ENCODE peak calls at places on chromosomes 5 and 9, in nine cellular contexts. U is lower leg skin, S is K562, K is keratinocyte, D is right atrium auricular region, R is A549, H is psoas muscle, M is HCT116, N is endodermal cell. T is an unnamed sample.

GRCh38 chr9:34638138-34638445 is 505 bp upstream of the SIGMAR1 start:
- DNase-seq in U (no peak), S (no peak), K (no peak), D (no peak), R (no peak), H (no peak), M (no peak), N (no peak), T (no peak)

GRCh38 chr5:176538985-176539384 is 1.8 kb upstream of the RNF44 start:
- DNase-seq in U (no peak), S (no peak), K (no peak), D (no peak), R (no peak), H (peak; percentile 23), M (no peak), N (no peak), T (no peak)

GRCh38 chr5:92581249-92581648 is 999.8 kb downstream of the NR2F1-AS1 start:
- DNase-seq in U (no peak), S (no peak), K (no peak), D (no peak), R (no peak), H (no peak), M (no peak), N (no peak), T (no peak)

GRCh38 chr9:19440823-19441580 is 32.2 kb downstream of the ACER2 start:
- DNase-seq in U (no peak), S (no peak), K (no peak), D (peak; percentile 63), R (no peak), H (no peak), M (no peak), N (no peak), T (no peak)

GRCh38 chr9:37029776-37030590 is 4.1 kb downstream of the PAX5 start:
- DNase-seq in U (peak; percentile 81), S (no peak), K (no peak), D (no peak), R (no peak), H (peak; percentile 49), M (no peak), N (peak; percentile 68), T (no peak)

GRCh38 chr5:59588922-59589321 is 304.6 kb downstream of the PDE4D start:
- DNase-seq in U (no peak), S (no peak), K (no peak), D (no peak), R (peak; percentile 59), H (no peak), M (no peak), N (no peak), T (no peak)

GRCh38 chr9:76835571-76836283 is 70.2 kb downstream of the PRUNE2 start:
- DNase-seq in U (no peak), S (no peak), K (no peak), D (no peak), R (peak; percentile 6), H (no peak), M (no peak), N (no peak), T (no peak)

GRCh38 chr5:64872044-64872443 is 103.3 kb downstream of the CWC27 start:
- DNase-seq in U (no peak), S (no peak), K (no peak), D (no peak), R (no peak), H (no peak), M (no peak), N (no peak), T (no peak)

GRCh38 chr9:115400801-115401200 is 282.8 kb upstream of the TNC start:
- DNase-seq in U (no peak), S (no peak), K (no peak), D (no peak), R (no peak), H (no peak), M (no peak), N (no peak), T (no peak)

GRCh38 chr5:177109810-177110209 is 23.1 kb downstream of the FGFR4 start:
- DNase-seq in U (no peak), S (no peak), K (no peak), D (no peak), R (no peak), H (peak; percentile 54), M (no peak), N (peak; percentile 50), T (no peak)

GRCh38 chr9:130887494-130888144 is 9.0 kb downstream of the QRFP start:
- DNase-seq in U (no peak), S (no peak), K (no peak), D (no peak), R (no peak), H (no peak), M (no peak), N (no peak), T (no peak)

DNA sequence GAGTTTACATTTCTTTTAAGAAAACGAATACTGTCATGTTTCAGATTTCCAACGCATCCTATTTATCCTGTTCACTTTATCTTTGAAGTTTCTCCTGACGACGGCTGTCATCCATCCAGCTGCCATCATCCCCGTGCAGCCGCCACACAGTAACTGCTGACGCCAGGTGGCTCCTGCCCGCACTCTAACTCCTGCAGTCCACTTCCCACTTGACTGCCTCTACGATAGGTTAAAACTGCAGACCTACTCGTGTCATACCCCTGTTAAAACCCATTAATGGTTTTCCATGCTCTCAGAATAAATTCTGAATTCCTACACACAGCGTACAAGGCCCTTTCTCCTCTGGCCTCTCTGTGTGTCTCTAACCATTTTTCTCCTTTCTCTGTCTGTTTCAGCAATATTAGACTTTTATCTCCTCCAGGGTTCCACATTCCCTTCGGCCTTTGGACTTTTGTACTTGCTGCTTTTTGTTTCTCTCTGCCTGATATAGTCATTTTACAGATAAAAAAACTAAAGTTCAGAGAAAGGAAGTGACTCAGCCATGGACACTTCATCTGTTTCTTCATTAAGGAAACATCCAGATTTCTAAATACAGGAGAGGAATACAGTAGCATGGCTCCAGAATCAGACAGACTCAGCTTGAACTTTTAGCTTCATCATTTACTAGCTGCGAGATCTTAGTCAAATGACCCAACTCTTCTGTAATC is 84.9 kb downstream of the ADAMTS12 start:
- DNase-seq in U (no peak), S (no peak), K (no peak), D (no peak), R (no peak), H (no peak), M (no peak), N (no peak), T (no peak)
- TF ChIP-seq CTCF in U (no peak), S (no peak), K (no peak), D (no peak), R (no peak), H (no peak), M (no peak), N (no peak), T (no peak)

GRCh38 chr9:107465467-107466451 is 23.8 kb downstream of the KLF4 start:
- DNase-seq in U (peak; percentile 96), S (peak; percentile 64), K (no peak), D (peak; percentile 81), R (peak; percentile 50), H (peak; percentile 88), M (no peak), N (peak; percentile 91), T (peak; percentile 48)
- H3K4me3 ChIP-seq in U (peak overlapping the region; percentile 37), S (no peak overlapping the region), K (peak overlapping the region; percentile 55), D (peak overlapping the region; percentile 68), R (peak overlapping the region; percentile 79), H (peak overlapping the region; percentile 75), M (peak overlapping the region; percentile 8), N (peak overlapping the region; percentile 81), T (peak overlapping the region; percentile 39)

GRCh38 chr5:71663570-71663969 is 55.5 kb upstream of the CARTPT start:
- DNase-seq in U (no peak), S (no peak), K (no peak), D (no peak), R (no peak), H (no peak), M (peak; percentile 8), N (no peak), T (no peak)

GRCh38 chr5:71663166-71663565 is 55.9 kb upstream of the CARTPT start:
- DNase-seq in U (no peak), S (no peak), K (no peak), D (no peak), R (no peak), H (no peak), M (no peak), N (no peak), T (no peak)

GRCh38 chr5:71662381-71662780 is 56.7 kb upstream of the CARTPT start:
- DNase-seq in U (no peak), S (no peak), K (no peak), D (no peak), R (no peak), H (no peak), M (no peak), N (no peak), T (no peak)

GRCh38 chr5:71653119-71653518 is 66.0 kb upstream of the CARTPT start:
- DNase-seq in U (no peak), S (no peak), K (no peak), D (no peak), R (no peak), H (no peak), M (no peak), N (no peak), T (no peak)

DNA sequence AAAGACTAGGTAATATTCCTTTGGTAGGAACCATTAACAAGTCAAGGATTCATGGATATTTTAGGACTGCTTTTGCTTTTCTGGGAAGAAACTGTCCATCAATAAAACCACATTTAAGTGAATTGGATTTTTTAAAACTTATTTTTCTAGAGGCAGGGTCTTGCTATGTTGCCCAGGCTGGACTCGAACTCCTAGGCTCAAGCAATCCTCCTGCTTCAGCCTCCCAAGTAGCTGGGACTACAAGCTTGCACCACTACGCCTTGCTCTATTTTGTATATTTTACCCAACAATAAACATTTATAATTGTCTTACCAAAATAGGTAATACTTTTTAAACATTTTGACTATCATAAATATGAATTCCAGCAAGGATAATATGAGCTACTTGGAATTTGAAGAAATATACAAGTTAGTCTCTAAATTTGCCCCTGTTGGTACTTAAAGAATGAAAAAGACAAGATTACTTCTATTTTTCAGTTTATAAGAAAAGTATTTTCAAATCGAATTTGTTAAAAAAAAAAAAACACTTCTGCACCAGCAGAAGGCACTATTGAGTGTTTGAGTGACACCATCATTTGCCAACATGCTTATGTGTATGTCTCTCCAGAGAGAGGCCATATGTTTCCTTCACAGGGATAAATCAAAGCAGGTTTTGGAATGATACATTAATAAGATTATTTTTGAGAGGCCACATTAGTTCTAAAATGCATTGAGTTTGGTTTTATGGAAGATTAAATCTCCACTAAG is 60.0 kb upstream of the CARTPT start:
- DNase-seq in U (no peak), S (peak; percentile 12), K (no peak), D (no peak), R (peak; percentile 33), H (no peak), M (no peak), N (no peak), T (peak; percentile 6)
- TF ChIP-seq CTCF in U (no peak), S (peak; percentile 34), K (no peak), D (no peak), R (peak; percentile 31), H (no peak), M (peak; percentile 4), N (peak; percentile 70), T (peak; percentile 5)

DNA sequence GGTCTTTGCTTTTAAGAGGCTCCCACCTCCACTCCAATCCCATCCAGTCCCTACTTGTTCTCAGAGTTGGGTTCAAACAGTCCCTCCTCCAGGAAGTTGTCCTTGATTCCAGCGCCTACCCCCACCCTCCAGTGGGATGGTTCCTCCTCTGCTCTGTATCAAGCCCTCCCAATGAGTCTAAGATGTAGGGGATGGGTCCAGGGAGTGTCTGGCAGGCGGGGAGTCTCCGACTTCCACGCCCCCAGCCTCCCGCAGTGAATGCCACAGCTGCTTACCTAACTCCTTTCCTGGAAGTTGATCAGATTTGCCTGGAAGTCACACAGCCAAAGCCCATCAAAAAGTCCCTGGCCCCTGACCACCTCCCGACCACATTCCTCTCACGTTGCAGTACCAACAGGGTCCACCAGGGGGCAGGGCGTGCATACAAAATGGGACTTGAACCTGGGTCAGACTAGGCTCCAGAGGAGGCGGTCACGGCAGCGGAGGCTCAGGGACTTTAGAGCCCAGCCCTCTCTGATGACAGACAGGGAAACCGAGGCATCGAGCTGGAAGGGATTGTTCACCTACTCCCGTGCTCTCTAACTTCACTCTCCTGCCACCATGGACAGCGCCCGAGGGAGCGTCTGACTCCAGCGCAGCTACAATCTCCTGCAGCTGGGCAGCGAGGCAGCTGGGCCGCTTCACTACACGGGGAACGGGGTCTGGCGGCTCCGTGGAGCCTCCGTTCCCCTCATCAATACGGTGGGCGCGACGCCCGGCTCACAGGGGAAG is 25.0 kb upstream of the TDRD7 start:
- DNase-seq in U (peak; percentile 90), S (peak; percentile 86), K (no peak), D (peak; percentile 68), R (peak; percentile 47), H (peak; percentile 77), M (peak; percentile 22), N (peak; percentile 97), T (peak; percentile 74)
- H3K4me3 ChIP-seq in U (no peak overlapping the region), S (peak overlapping the region; percentile 8), K (no peak overlapping the region), D (no peak overlapping the region), R (no peak overlapping the region), H (no peak overlapping the region), M (no peak overlapping the region), N (no peak overlapping the region), T (no peak overlapping the region)